ENCODE peak calls at places on chromosomes 16 and 17, in nine cellular contexts. A is progenitor cell of endocrine pancreas, B is heart left ventricle, P is activated B cell treated with CpG ODN at 0.5 μM for 24 hours, Z is breast epithelium, L is uterus, N is thoracic aorta, I is heart right ventricle, U is PC-9. D is an unnamed sample.

GRCh38 chr17:77842148-77842905 is 116.2 kb upstream of the TNRC6C start:
- DNase-seq in A (no peak), B (no peak), P (no peak), Z (no peak), L (no peak), N (no peak), I (no peak), U (no peak), D (no peak)

GRCh38 chr16:58493756-58494431 is 6.0 kb upstream of the NDRG4 start:
- DNase-seq in A (no peak), B (peak; percentile 21), P (no peak), Z (no peak), L (no peak), N (no peak), I (no peak), U (no peak), D (no peak)

GRCh38 chr16:29646947-29647346 is 16.1 kb upstream of the SPN start:
- DNase-seq in A (no peak), B (no peak), P (no peak), Z (no peak), L (no peak), N (no peak), I (no peak), U (no peak), D (no peak)

GRCh38 chr17:42456223-42457106 is 2.2 kb upstream of the ATP6V0A1 start:
- DNase-seq in A (no peak), B (no peak), P (no peak), Z (no peak), L (no peak), N (no peak), I (no peak), U (no peak), D (no peak)

GRCh38 chr17:65545708-65546523 is 15.5 kb downstream of the AXIN2 start:
- DNase-seq in A (no peak), B (peak; percentile 65), P (no peak), Z (no peak), L (no peak), N (no peak), I (no peak), U (no peak), D (no peak)

GRCh38 chr16:19698480-19699465 is 19.3 kb downstream of the KNOP1 start:
- DNase-seq in A (no peak), B (no peak), P (no peak), Z (no peak), L (no peak), N (no peak), I (no peak), U (no peak), D (no peak)

GRCh38 chr17:4004517-4005295 is 40.5 kb upstream of the ATP2A3 start:
- DNase-seq in A (peak; percentile 51), B (peak; percentile 62), P (peak; percentile 77), Z (no peak), L (peak; percentile 50), N (no peak), I (peak; percentile 62), U (no peak), D (peak; percentile 83)

GRCh38 chr16:28573738-28574718 is 20.3 kb downstream of the SGF29 start:
- DNase-seq in A (no peak), B (no peak), P (no peak), Z (no peak), L (no peak), N (no peak), I (no peak), U (no peak), D (no peak)

GRCh38 chr17:19763416-19763815 is 15.3 kb upstream of the ALDH3A1 start:
- DNase-seq in A (no peak), B (no peak), P (no peak), Z (no peak), L (peak; percentile 6), N (no peak), I (no peak), U (no peak), D (no peak)

GRCh38 chr16:23947838-23948237 is 112.1 kb downstream of the PRKCB start:
- DNase-seq in A (no peak), B (no peak), P (no peak), Z (no peak), L (no peak), N (no peak), I (no peak), U (no peak), D (no peak)

GRCh38 chr17:50057521-50057991 is 1.6 kb downstream of the ITGA3 start:
- DNase-seq in A (no peak), B (peak; percentile 24), P (no peak), Z (no peak), L (no peak), N (no peak), I (no peak), U (peak; percentile 53), D (no peak)

GRCh38 chr16:88389621-88390160 is 6.9 kb downstream of the ZNF469 start:
- DNase-seq in A (no peak), B (peak; percentile 16), P (no peak), Z (no peak), L (no peak), N (no peak), I (peak; percentile 10), U (no peak), D (no peak)

GRCh38 chr16:71540-72341 is 690 bp downstream of the RHBDF1 start:
- DNase-seq in A (no peak), B (peak; percentile 89), P (no peak), Z (peak; percentile 90), L (peak; percentile 81), N (no peak), I (peak; percentile 62), U (peak; percentile 90), D (peak; percentile 64)

GRCh38 chr16:897200-897543 is 73.6 kb downstream of the LMF1 start:
- DNase-seq in A (no peak), B (no peak), P (no peak), Z (no peak), L (no peak), N (no peak), I (no peak), U (no peak), D (no peak)

GRCh38 chr17:17028059-17028877 is 14.0 kb upstream of the MPRIP start:
- DNase-seq in A (peak; percentile 56), B (peak; percentile 79), P (no peak), Z (peak; percentile 62), L (no peak), N (no peak), I (peak; percentile 59), U (peak; percentile 100), D (peak; percentile 81)

GRCh38 chr17:21209511-21210175 is 4.3 kb downstream of the TMEM11 start:
- DNase-seq in A (no peak), B (peak; percentile 63), P (no peak), Z (no peak), L (no peak), N (no peak), I (peak; percentile 56), U (no peak), D (no peak)

GRCh38 chr17:1162116-1162855 is 17.5 kb downstream of the ABR start:
- DNase-seq in A (no peak), B (no peak), P (no peak), Z (no peak), L (no peak), N (no peak), I (no peak), U (no peak), D (peak; percentile 68)

GRCh38 chr17:66548659-66549311 is 246.4 kb downstream of the PRKCA start:
- DNase-seq in A (no peak), B (no peak), P (no peak), Z (no peak), L (no peak), N (no peak), I (no peak), U (no peak), D (no peak)

GRCh38 chr16:914453-914852 is 56.3 kb downstream of the LMF1 start:
- DNase-seq in A (no peak), B (no peak), P (no peak), Z (no peak), L (no peak), N (no peak), I (no peak), U (no peak), D (no peak)

GRCh38 chr17:38428643-38429371 is 543 bp downstream of the ARHGAP23 start:
- DNase-seq in A (no peak), B (peak; percentile 79), P (no peak), Z (no peak), L (peak; percentile 69), N (no peak), I (peak; percentile 68), U (peak; percentile 72), D (no peak)

GRCh38 chr17:17401271-17401781 is 75.5 kb upstream of the MED9 start:
- DNase-seq in A (no peak), B (no peak), P (no peak), Z (no peak), L (no peak), N (no peak), I (no peak), U (peak; percentile 8), D (no peak)

GRCh38 chr17:44906010-44906646 is 6.9 kb upstream of the EFTUD2 start:
- DNase-seq in A (no peak), B (no peak), P (no peak), Z (no peak), L (no peak), N (no peak), I (no peak), U (peak; percentile 51), D (no peak)

GRCh38 chr16:85528528-85529387 is 84.4 kb upstream of the GSE1 start:
- DNase-seq in A (no peak), B (no peak), P (no peak), Z (no peak), L (no peak), N (no peak), I (no peak), U (no peak), D (no peak)
- TF ChIP-seq CTCF in A (peak; percentile 40), B (peak; percentile 30), P (no peak), Z (no peak), L (no peak), N (peak; percentile 39), I (peak; percentile 41), U (peak; percentile 60), D (peak; percentile 66)

GRCh38 chr16:31458073-31458834 is 1.0 kb upstream of the ARMC5 start:
- DNase-seq in A (no peak), B (no peak), P (peak; percentile 45), Z (no peak), L (no peak), N (no peak), I (peak; percentile 62), U (peak; percentile 63), D (peak; percentile 56)
- TF ChIP-seq CTCF in A (no peak), B (no peak), P (no peak), Z (no peak), L (no peak), N (no peak), I (peak; percentile 30), U (no peak), D (no peak)

DNA sequence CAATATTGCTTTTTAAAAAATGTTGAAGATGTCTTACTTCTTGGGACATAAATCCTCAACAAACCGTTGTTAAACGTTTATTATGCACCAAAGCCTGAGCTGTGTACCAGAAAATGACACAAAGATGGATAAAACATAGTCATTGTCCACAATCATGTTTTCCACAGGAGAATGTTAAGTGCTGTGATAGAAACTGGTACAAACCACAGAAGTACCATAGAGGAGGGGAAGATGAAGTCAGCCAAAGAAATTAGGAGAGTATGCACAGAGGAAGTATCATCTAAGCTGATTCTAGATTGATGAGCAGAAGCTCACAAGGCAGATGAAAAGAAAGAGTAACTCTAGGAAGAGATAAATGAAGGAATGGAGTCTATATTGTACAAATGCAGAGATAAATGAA is 142.6 kb upstream of the HLF start:
- DNase-seq in A (no peak), B (no peak), P (no peak), Z (no peak), L (no peak), N (no peak), I (no peak), U (no peak), D (no peak)
- TF ChIP-seq CTCF in A (no peak), B (no peak), P (no peak), Z (no peak), L (no peak), N (no peak), I (no peak), U (no peak), D (no peak)

GRCh38 chr16:87305505-87306391 is 11.4 kb downstream of the C16orf95 start:
- DNase-seq in A (no peak), B (no peak), P (no peak), Z (no peak), L (no peak), N (no peak), I (no peak), U (no peak), D (no peak)
- TF ChIP-seq CTCF in A (peak; percentile 23), B (no peak), P (no peak), Z (no peak), L (no peak), N (no peak), I (no peak), U (no peak), D (no peak)

D was measured in glutamatergic neuron.